ENCODE peak calls at places on chromosomes 11 and 22, in six cellular contexts. One of them, this sample, is unnamed. For H3K36me3 and H3K27me3, the result is how much of the 10 kb centered on the place peaks cover.

GRCh38 chr22:31139866-31140716 is at the start of gene PLA2G3:
- DNase-seq in Peyer's patch: no peak
- DNase-seq in ovary: no peak
- DNase-seq in neural progenitor cell: peak
- DNase-seq in PC-3: no peak
- DNase-seq in heart left ventricle: no peak
- DNase-seq in this sample: no peak

GRCh38 chr11:58618215-58618614 is 4.2 kb upstream of the CNTF start:
- DNase-seq in Peyer's patch: no peak
- DNase-seq in ovary: no peak
- DNase-seq in neural progenitor cell: peak
- DNase-seq in PC-3: no peak
- DNase-seq in heart left ventricle: no peak
- DNase-seq in this sample: no peak

GRCh38 chr22:43017525-43018290 is 2.8 kb upstream of the PACSIN2 start:
- DNase-seq in Peyer's patch: no peak
- DNase-seq in ovary: no peak
- DNase-seq in neural progenitor cell: no peak
- DNase-seq in PC-3: no peak
- DNase-seq in heart left ventricle: no peak
- DNase-seq in this sample: no peak

GRCh38 chr11:128552783-128553661 is 34.3 kb downstream of the ETS1 start:
- DNase-seq in Peyer's patch: peak
- DNase-seq in ovary: no peak
- DNase-seq in neural progenitor cell: peak
- DNase-seq in PC-3: no peak
- DNase-seq in heart left ventricle: no peak
- DNase-seq in this sample: no peak

GRCh38 chr11:63761173-63761572 is 7.4 kb downstream of the ZFTA start:
- DNase-seq in Peyer's patch: no peak
- DNase-seq in ovary: no peak
- DNase-seq in neural progenitor cell: peak
- DNase-seq in PC-3: no peak
- DNase-seq in heart left ventricle: no peak
- DNase-seq in this sample: no peak

GRCh38 chr11:92642146-92642919 is 327.1 kb upstream of the MTNR1B start:
- DNase-seq in Peyer's patch: no peak
- DNase-seq in ovary: no peak
- DNase-seq in neural progenitor cell: no peak
- DNase-seq in PC-3: no peak
- DNase-seq in heart left ventricle: peak
- DNase-seq in this sample: no peak

GRCh38 chr22:43637861-43638260 is 174.2 kb downstream of the EFCAB6 start:
- DNase-seq in Peyer's patch: no peak
- DNase-seq in ovary: no peak
- DNase-seq in neural progenitor cell: no peak
- DNase-seq in PC-3: no peak
- DNase-seq in heart left ventricle: no peak
- DNase-seq in this sample: no peak

GRCh38 chr22:43199541-43199940 is 12.6 kb upstream of the TTLL12 start:
- DNase-seq in Peyer's patch: no peak
- DNase-seq in ovary: no peak
- DNase-seq in neural progenitor cell: no peak
- DNase-seq in PC-3: no peak
- DNase-seq in heart left ventricle: no peak
- DNase-seq in this sample: no peak

GRCh38 chr11:40445391-40445790 is 1014.1 kb downstream of the LRRC4C start:
- DNase-seq in Peyer's patch: no peak
- DNase-seq in ovary: no peak
- DNase-seq in neural progenitor cell: peak
- DNase-seq in PC-3: no peak
- DNase-seq in heart left ventricle: no peak
- DNase-seq in this sample: no peak

GRCh38 chr11:66365711-66366619 is 5.6 kb downstream of the SLC29A2 start:
- DNase-seq in Peyer's patch: no peak
- DNase-seq in ovary: no peak
- DNase-seq in neural progenitor cell: no peak
- DNase-seq in PC-3: no peak
- DNase-seq in heart left ventricle: no peak
- DNase-seq in this sample: no peak

GRCh38 chr22:29128891-29129643 is 56.2 kb downstream of the KREMEN1 start:
- DNase-seq in Peyer's patch: no peak
- DNase-seq in ovary: no peak
- DNase-seq in neural progenitor cell: no peak
- DNase-seq in PC-3: no peak
- DNase-seq in heart left ventricle: no peak
- DNase-seq in this sample: no peak

GRCh38 chr11:1488575-1489180 is 2.1 kb upstream of the MOB2 start:
- DNase-seq in Peyer's patch: no peak
- DNase-seq in ovary: no peak
- DNase-seq in neural progenitor cell: no peak
- DNase-seq in PC-3: no peak
- DNase-seq in heart left ventricle: no peak
- DNase-seq in this sample: peak

GRCh38 chr11:25775608-25776007 is 556.3 kb upstream of the ANO3 start:
- DNase-seq in Peyer's patch: no peak
- DNase-seq in ovary: no peak
- DNase-seq in neural progenitor cell: no peak
- DNase-seq in PC-3: peak
- DNase-seq in heart left ventricle: no peak
- DNase-seq in this sample: no peak

GRCh38 chr11:57648791-57649735 is 649 bp downstream of the YPEL4 start:
- DNase-seq in Peyer's patch: no peak
- DNase-seq in ovary: peak
- DNase-seq in neural progenitor cell: peak
- DNase-seq in PC-3: no peak
- DNase-seq in heart left ventricle: no peak
- DNase-seq in this sample: no peak

GRCh38 chr11:125990244-125990643 is 44.4 kb downstream of the VSIG10L2 start:
- DNase-seq in Peyer's patch: no peak
- DNase-seq in ovary: peak
- DNase-seq in neural progenitor cell: no peak
- DNase-seq in PC-3: peak
- DNase-seq in heart left ventricle: peak
- DNase-seq in this sample: no peak

GRCh38 chr22:26391623-26392022 is 37.4 kb upstream of the ASPHD2 start:
- DNase-seq in Peyer's patch: no peak
- DNase-seq in ovary: no peak
- DNase-seq in neural progenitor cell: peak
- DNase-seq in PC-3: no peak
- DNase-seq in heart left ventricle: no peak
- DNase-seq in this sample: no peak

GRCh38 chr11:72012897-72013721 is 14.4 kb downstream of the IL18BP start:
- DNase-seq in Peyer's patch: no peak
- DNase-seq in ovary: peak
- DNase-seq in neural progenitor cell: no peak
- DNase-seq in PC-3: peak
- DNase-seq in heart left ventricle: peak
- DNase-seq in this sample: no peak
- H3K36me3 ChIP-seq in Peyer's patch: under half
- H3K36me3 ChIP-seq in ovary: under half
- H3K36me3 ChIP-seq in neural progenitor cell: under half
- H3K36me3 ChIP-seq in PC-3: half or more
- H3K36me3 ChIP-seq in heart left ventricle: half or more
- H3K36me3 ChIP-seq in this sample: half or more

GRCh38 chr11:59756845-59757244 is 1.7 kb downstream of the STX3 start:
- DNase-seq in Peyer's patch: peak
- DNase-seq in ovary: peak
- DNase-seq in neural progenitor cell: no peak
- DNase-seq in PC-3: peak
- DNase-seq in heart left ventricle: no peak
- DNase-seq in this sample: peak
- H3K27ac ChIP-seq in Peyer's patch: peak
- H3K27ac ChIP-seq in ovary: no peak
- H3K27ac ChIP-seq in neural progenitor cell: no peak
- H3K27ac ChIP-seq in PC-3: peak
- H3K27ac ChIP-seq in heart left ventricle: no peak
- H3K27ac ChIP-seq in this sample: peak

GRCh38 chr11:131457163-131457562 is 86.7 kb downstream of the NTM start:
- DNase-seq in Peyer's patch: no peak
- DNase-seq in ovary: no peak
- DNase-seq in neural progenitor cell: no peak
- DNase-seq in PC-3: no peak
- DNase-seq in heart left ventricle: no peak
- DNase-seq in this sample: no peak
- H3K27me3 ChIP-seq in Peyer's patch: under half
- H3K27me3 ChIP-seq in ovary: under half
- H3K27me3 ChIP-seq in neural progenitor cell: under half
- H3K27me3 ChIP-seq in PC-3: under half
- H3K27me3 ChIP-seq in heart left ventricle: under half
- H3K27me3 ChIP-seq in this sample: under half

DNA sequence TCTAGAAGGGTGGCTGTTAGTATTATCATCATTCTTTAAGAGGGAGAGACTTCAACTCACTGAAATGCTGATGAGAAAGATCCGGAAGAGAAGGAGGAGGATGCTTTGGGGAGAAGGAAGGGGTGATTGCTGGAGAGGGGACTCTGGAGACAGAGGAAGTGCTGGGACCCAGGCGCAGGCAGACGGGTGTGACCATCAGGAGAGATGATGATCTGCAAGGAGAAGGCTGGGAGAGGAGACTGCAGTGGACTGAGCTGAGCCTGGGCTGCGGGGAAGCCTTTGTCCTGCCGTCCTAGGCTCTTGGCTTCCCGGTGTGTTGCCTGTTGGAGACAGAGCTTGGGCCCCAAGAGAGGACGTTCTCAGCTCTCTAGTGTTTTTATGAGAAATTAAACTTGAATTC is 22.6 kb downstream of the RASD2 start:
- DNase-seq in Peyer's patch: no peak
- DNase-seq in ovary: no peak
- DNase-seq in neural progenitor cell: no peak
- DNase-seq in PC-3: no peak
- DNase-seq in heart left ventricle: no peak
- DNase-seq in this sample: no peak
- H3K36me3 ChIP-seq in Peyer's patch: under half
- H3K36me3 ChIP-seq in ovary: under half
- H3K36me3 ChIP-seq in neural progenitor cell: under half
- H3K36me3 ChIP-seq in PC-3: under half
- H3K36me3 ChIP-seq in heart left ventricle: under half
- H3K36me3 ChIP-seq in this sample: under half

GRCh38 chr11:71204294-71204693 is 48.1 kb downstream of the SHANK2 start:
- DNase-seq in Peyer's patch: no peak
- DNase-seq in ovary: no peak
- DNase-seq in neural progenitor cell: no peak
- DNase-seq in PC-3: no peak
- DNase-seq in heart left ventricle: no peak
- DNase-seq in this sample: no peak

GRCh38 chr11:71203681-71204080 is 48.7 kb downstream of the SHANK2 start:
- DNase-seq in Peyer's patch: no peak
- DNase-seq in ovary: no peak
- DNase-seq in neural progenitor cell: no peak
- DNase-seq in PC-3: no peak
- DNase-seq in heart left ventricle: no peak
- DNase-seq in this sample: no peak

GRCh38 chr11:71202966-71203365 is 49.4 kb downstream of the SHANK2 start:
- DNase-seq in Peyer's patch: no peak
- DNase-seq in ovary: no peak
- DNase-seq in neural progenitor cell: no peak
- DNase-seq in PC-3: no peak
- DNase-seq in heart left ventricle: no peak
- DNase-seq in this sample: no peak

GRCh38 chr11:71206186-71206585 is 46.2 kb downstream of the SHANK2 start:
- DNase-seq in Peyer's patch: no peak
- DNase-seq in ovary: no peak
- DNase-seq in neural progenitor cell: peak
- DNase-seq in PC-3: no peak
- DNase-seq in heart left ventricle: no peak
- DNase-seq in this sample: peak

DNA sequence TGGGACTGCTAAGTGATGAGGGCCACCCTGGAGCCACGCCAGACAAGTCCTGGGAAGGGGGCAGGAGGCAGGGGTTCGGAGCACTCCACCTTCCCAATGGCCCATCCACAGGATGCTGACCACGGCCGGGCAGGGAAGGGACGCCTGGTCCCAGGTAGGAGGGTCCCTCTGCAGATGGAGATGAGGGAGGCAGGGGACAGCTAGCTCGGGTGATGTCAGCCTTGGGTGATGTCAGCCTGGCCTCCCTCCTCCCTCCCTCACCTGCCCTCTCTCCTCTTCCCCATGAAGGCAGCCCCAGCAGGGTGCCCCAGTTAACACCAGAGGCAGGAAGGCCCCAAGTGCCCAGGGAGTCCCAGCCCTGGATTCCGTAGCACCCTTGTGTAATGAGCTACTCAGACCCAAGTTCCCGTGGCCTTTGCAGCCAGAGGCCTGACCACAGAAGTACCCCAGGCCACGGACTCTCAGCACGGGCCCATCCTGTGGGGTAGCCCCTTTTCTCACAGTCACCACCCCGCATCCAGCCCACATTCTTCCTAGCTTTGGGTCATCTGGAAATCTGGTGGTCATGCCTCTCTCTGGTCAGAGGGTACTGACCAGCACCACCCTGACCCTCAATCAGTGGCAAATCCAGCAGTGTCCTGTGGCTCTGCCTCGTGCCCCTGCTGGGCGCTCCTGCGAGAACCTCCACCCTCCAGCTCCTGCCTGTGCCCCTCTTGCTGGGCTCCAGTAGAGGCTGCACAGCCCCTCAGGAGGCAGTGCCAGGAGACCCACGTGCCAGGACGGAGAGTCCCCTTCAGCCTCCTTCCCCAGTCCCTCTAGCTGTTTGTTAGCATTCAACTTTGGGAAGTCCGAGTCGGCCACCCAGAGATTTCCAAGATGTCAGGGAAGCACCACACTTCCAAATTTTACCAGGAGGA is 47.4 kb downstream of the SHANK2 start:
- DNase-seq in Peyer's patch: no peak
- DNase-seq in ovary: no peak
- DNase-seq in neural progenitor cell: no peak
- DNase-seq in PC-3: no peak
- DNase-seq in heart left ventricle: no peak
- DNase-seq in this sample: no peak
- H3K27ac ChIP-seq in Peyer's patch: no peak
- H3K27ac ChIP-seq in ovary: no peak
- H3K27ac ChIP-seq in neural progenitor cell: no peak
- H3K27ac ChIP-seq in PC-3: no peak
- H3K27ac ChIP-seq in heart left ventricle: no peak
- H3K27ac ChIP-seq in this sample: no peak